ENCODE peak calls at places on chromosome 11, in four cellular contexts. I, J, C and L are unnamed samples.
A peak's percentile ranks its signal among the peaks of the same experiment; 100 is the strongest.

GRCh38 chr11:3223932-3224729 is 5.5 kb upstream of the MRGPRG start:
- DNase-seq in I (peak; percentile 43), J (no peak), C (no peak), L (peak; percentile 7)

GRCh38 chr11:115676206-115676605 is 172.0 kb upstream of the CADM1 start:
- DNase-seq in I (peak; percentile 58), J (no peak), C (no peak), L (no peak)

GRCh38 chr11:9692696-9693095 is 28.8 kb downstream of the SWAP70 start:
- DNase-seq in I (no peak), J (no peak), C (no peak), L (no peak)

GRCh38 chr11:665062-665706 is 28.1 kb downstream of the DRD4 start:
- DNase-seq in I (no peak), J (no peak), C (peak; percentile 66), L (no peak)

GRCh38 chr11:15649371-15650104 is 534.8 kb downstream of the INSC start:
- DNase-seq in I (no peak), J (peak; percentile 39), C (no peak), L (no peak)

GRCh38 chr11:57658023-57658361 is 430 bp downstream of the CLP1 start:
- DNase-seq in I (no peak), J (no peak), C (no peak), L (no peak)

GRCh38 chr11:27421819-27422494 is 50.6 kb downstream of the LGR4 start:
- DNase-seq in I (no peak), J (no peak), C (peak; percentile 18), L (no peak)

GRCh38 chr11:34044664-34045485 is 6.7 kb upstream of the CAPRIN1 start:
- DNase-seq in I (peak; percentile 50), J (peak; percentile 82), C (peak; percentile 83), L (peak; percentile 37)

GRCh38 chr11:117146521-117146920 is 2.4 kb downstream of the PAFAH1B2 start:
- DNase-seq in I (peak; percentile 64), J (peak; percentile 53), C (peak; percentile 49), L (no peak)

GRCh38 chr11:9577032-9577431 is 3.6 kb downstream of the WEE1 start:
- DNase-seq in I (no peak), J (peak; percentile 73), C (peak; percentile 70), L (no peak)

GRCh38 chr11:97854877-97855276 is 1165.9 kb upstream of the CNTN5 start:
- DNase-seq in I (no peak), J (no peak), C (no peak), L (no peak)

GRCh38 chr11:33403344-33403743 is 146.2 kb downstream of the HIPK3 start:
- DNase-seq in I (no peak), J (no peak), C (no peak), L (no peak)

GRCh38 chr11:27718346-27718852 is 18.1 kb upstream of the BDNF start:
- DNase-seq in I (peak; percentile 95), J (peak; percentile 95), C (peak; percentile 93), L (peak; percentile 9)

GRCh38 chr11:95086116-95086515 is 3.5 kb upstream of the ENDOD1 start:
- DNase-seq in I (no peak), J (no peak), C (no peak), L (no peak)

GRCh38 chr11:18245396-18245795 is 3.1 kb downstream of the SAA2 start:
- DNase-seq in I (no peak), J (no peak), C (no peak), L (no peak)

GRCh38 chr11:94880216-94880615 is 93.1 kb downstream of the CWC15 start:
- DNase-seq in I (no peak), J (peak; percentile 51), C (no peak), L (no peak)

GRCh38 chr11:26951849-26952515 is 41.9 kb upstream of the FIBIN start:
- DNase-seq in I (no peak), J (no peak), C (no peak), L (no peak)

GRCh38 chr11:43504316-43504950 is 145.7 kb downstream of the TTC17 start:
- DNase-seq in I (peak; percentile 60), J (peak; percentile 13), C (no peak), L (peak; percentile 12)

GRCh38 chr11:122707111-122707510 is 51.6 kb downstream of the UBASH3B start:
- DNase-seq in I (no peak), J (no peak), C (no peak), L (no peak)

GRCh38 chr11:102260241-102260640 is 57.0 kb upstream of the BIRC3 start:
- DNase-seq in I (no peak), J (no peak), C (no peak), L (peak; percentile 28)

GRCh38 chr11:119000906-119001305 is 3.0 kb downstream of the CENATAC start:
- DNase-seq in I (no peak), J (peak; percentile 58), C (no peak), L (no peak)

GRCh38 chr11:134199531-134199930 is 24.2 kb downstream of the NCAPD3 start:
- DNase-seq in I (no peak), J (no peak), C (no peak), L (no peak)

GRCh38 chr11:19936461-19936860 is 223.8 kb downstream of the DBX1 start:
- DNase-seq in I (no peak), J (no peak), C (no peak), L (no peak)

GRCh38 chr11:105022998-105023397 is at the start of gene CASP5:
- DNase-seq in I (no peak), J (no peak), C (peak; percentile 55), L (no peak)

GRCh38 chr11:96314326-96315050 is 28.5 kb downstream of the MAML2 start:
- DNase-seq in I (no peak), J (peak; percentile 72), C (peak; percentile 29), L (no peak)

GRCh38 chr11:33652930-33653329 is 47.7 kb downstream of the C11orf91 start:
- DNase-seq in I (no peak), J (no peak), C (no peak), L (no peak)

GRCh38 chr11:82790723-82791487 is 57.2 kb upstream of the FAM181B start:
- DNase-seq in I (peak; percentile 52), J (no peak), C (peak; percentile 1), L (no peak)

GRCh38 chr11:78050964-78051831 is 12.5 kb upstream of the THRSP start:
- DNase-seq in I (peak; percentile 84), J (peak; percentile 80), C (peak; percentile 32), L (no peak)

GRCh38 chr11:95138448-95138847 is 48.8 kb downstream of the ENDOD1 start:
- DNase-seq in I (no peak), J (no peak), C (peak; percentile 40), L (no peak)

GRCh38 chr11:92607969-92608711 is 361.3 kb upstream of the MTNR1B start:
- DNase-seq in I (no peak), J (no peak), C (peak; percentile 6), L (no peak)

GRCh38 chr11:126194121-126194543 is 17.3 kb downstream of the RPUSD4 start:
- DNase-seq in I (peak; percentile 21), J (peak; percentile 59), C (peak; percentile 74), L (peak; percentile 70)

GRCh38 chr11:65424200-65425104 is 1.9 kb downstream of the NEAT1 start:
- DNase-seq in I (no peak), J (peak; percentile 54), C (peak; percentile 63), L (peak; percentile 81)

GRCh38 chr11:111737877-111738205 is 28.3 kb downstream of the PPP2R1B start:
- DNase-seq in I (no peak), J (no peak), C (no peak), L (no peak)
- H3K4me1 ChIP-seq in I (no peaks in the 10 kb centered on the region), J (peaks cover 49% of the 10 kb centered on the region), C (peaks cover 51% of the 10 kb centered on the region), L (no peaks in the 10 kb centered on the region)

GRCh38 chr11:31986201-31986889 is 104.5 kb upstream of the RCN1 start:
- DNase-seq in I (no peak), J (no peak), C (no peak), L (no peak)
- H3K27me3 ChIP-seq in I (peaks cover 3% of the 10 kb centered on the region), J (peaks cover 50% of the 10 kb centered on the region), C (peaks cover 30% of the 10 kb centered on the region), L (no peaks in the 10 kb centered on the region)

GRCh38 chr11:67050139-67050538 is 6.5 kb upstream of the RHOD start:
- DNase-seq in I (peak; percentile 32), J (no peak), C (no peak), L (no peak)
- H3K4me1 ChIP-seq in I (no peaks in the 10 kb centered on the region), J (peaks cover 12% of the 10 kb centered on the region), C (peaks cover 5% of the 10 kb centered on the region), L (peaks cover 3% of the 10 kb centered on the region)

DNA sequence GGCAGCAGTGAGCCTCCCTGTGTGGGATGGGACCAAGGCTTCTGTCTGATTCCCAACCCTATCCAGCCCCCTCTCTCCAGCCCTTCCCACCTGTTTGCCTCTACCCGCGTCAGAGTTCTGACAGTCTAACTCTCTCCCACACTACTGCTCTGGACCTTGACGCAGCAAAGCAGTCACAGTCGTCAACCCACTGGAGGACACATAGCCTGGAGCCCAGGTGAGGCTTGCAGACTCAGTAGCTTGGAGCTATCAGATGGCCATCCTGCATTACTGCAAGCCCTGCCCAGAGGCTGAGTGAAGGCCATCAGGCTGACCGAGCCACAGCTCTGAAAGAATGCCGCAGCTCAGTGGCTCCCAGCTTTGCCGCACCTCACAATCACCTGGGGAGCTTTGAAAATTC is 3.7 kb downstream of the OAF start:
- DNase-seq in I (no peak), J (no peak), C (no peak), L (no peak)
- H3K27me3 ChIP-seq in I (peaks cover 27% of the 10 kb centered on the region), J (no peaks in the 10 kb centered on the region), C (no peaks in the 10 kb centered on the region), L (no peaks in the 10 kb centered on the region)

GRCh38 chr11:86575927-86576326 is 96.5 kb downstream of the ME3 start:
- DNase-seq in I (no peak), J (no peak), C (no peak), L (peak; percentile 7)

GRCh38 chr11:86576946-86577624 is 95.3 kb downstream of the ME3 start:
- DNase-seq in I (no peak), J (no peak), C (no peak), L (no peak)

GRCh38 chr11:86579406-86579731 is 93.0 kb downstream of the ME3 start:
- DNase-seq in I (no peak), J (no peak), C (no peak), L (no peak)

GRCh38 chr11:86578727-86579405 is 93.5 kb downstream of the ME3 start:
- DNase-seq in I (no peak), J (no peak), C (no peak), L (no peak)

GRCh38 chr11:86577663-86578636 is 94.5 kb downstream of the ME3 start:
- DNase-seq in I (no peak), J (peak; percentile 91), C (peak; percentile 93), L (no peak)
- H3K4me1 ChIP-seq in I (peaks cover 5% of the 10 kb centered on the region), J (peaks cover 7% of the 10 kb centered on the region), C (peaks cover 9% of the 10 kb centered on the region), L (no peaks in the 10 kb centered on the region)

GRCh38 chr11:61712911-61713310 is 32.7 kb downstream of the DAGLA start:
- DNase-seq in I (no peak), J (no peak), C (no peak), L (no peak)

GRCh38 chr11:61713464-61713863 is 33.3 kb downstream of the DAGLA start:
- DNase-seq in I (no peak), J (no peak), C (no peak), L (no peak)

GRCh38 chr11:61711493-61711892 is 31.3 kb downstream of the DAGLA start:
- DNase-seq in I (no peak), J (no peak), C (no peak), L (no peak)

GRCh38 chr11:61711037-61711436 is 30.8 kb downstream of the DAGLA start:
- DNase-seq in I (no peak), J (no peak), C (no peak), L (no peak)

GRCh38 chr11:61712301-61712700 is 32.1 kb downstream of the DAGLA start:
- DNase-seq in I (no peak), J (no peak), C (no peak), L (no peak)
- H3K27me3 ChIP-seq in I (no peaks in the 10 kb centered on the region), J (peaks cover 27% of the 10 kb centered on the region), C (peaks cover 6% of the 10 kb centered on the region), L (no peaks in the 10 kb centered on the region)

DNA sequence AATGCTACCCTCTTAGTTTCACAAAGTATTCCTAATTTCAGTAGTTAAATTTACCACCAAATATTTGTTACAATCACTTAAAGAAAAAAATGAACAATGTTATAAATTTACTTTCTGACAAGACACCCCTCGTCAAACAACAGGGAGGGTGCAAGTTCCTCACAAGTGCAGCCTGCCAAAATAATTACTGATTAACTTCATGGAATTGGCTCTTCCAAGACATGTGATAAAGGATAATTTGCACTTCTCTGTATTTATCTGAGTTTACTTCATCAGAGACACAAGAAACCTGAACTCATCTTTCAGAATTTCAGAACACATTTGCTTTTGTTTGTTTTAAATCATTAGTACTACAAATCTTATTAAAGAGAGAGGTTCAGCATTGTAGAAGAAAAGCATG is 66.5 kb downstream of the LARGE2 start:
- DNase-seq in I (no peak), J (no peak), C (no peak), L (no peak)
- H3K4me1 ChIP-seq in I (peaks cover 4% of the 10 kb centered on the region), J (peaks cover 8% of the 10 kb centered on the region), C (peaks cover 2% of the 10 kb centered on the region), L (no peaks in the 10 kb centered on the region)